ENCODE peak calls at places on chromosome 22, in six cellular contexts. U is GM23248; Q is NCI-H1417; T is activated T-cell treated with anti-CD3 and anti-CD28 coated beads for 1 hour; J is dermis microvascular lymphatic vessel endothelial cell; H is activated T-helper 1 cell treated with anti-CD3 and anti-CD28 coated beads, Interleukin-12 subunit alpha, Interleukin-12 subunit beta, Interleukin-2, Interleukin-4 antibody, amounts not matched to agents 30 ng/mL and 10 ng/mL and 1 ng/mL, durations not matched to agents 14 hours and 24 hours and 36 hours. O is an unnamed sample.

GRCh38 chr22:47067331-47067890 is 305.0 kb downstream of the TBC1D22A start:
- DNase-seq in U (no peak), Q (no peak), T (no peak), J (no peak), H (no peak), O (no peak)

GRCh38 chr22:49202226-49202625 is 625.4 kb downstream of the BRD1 start:
- DNase-seq in U (no peak), Q (no peak), T (no peak), J (no peak), H (no peak), O (no peak)

GRCh38 chr22:23110922-23111527 is 30.8 kb downstream of the RSPH14 start:
- DNase-seq in U (no peak), Q (peak), T (no peak), J (no peak), H (no peak), O (peak)

GRCh38 chr22:19169002-19169946 is 9.3 kb downstream of the SLC25A1 start:
- DNase-seq in U (peak), Q (no peak), T (no peak), J (no peak), H (no peak), O (no peak)

GRCh38 chr22:25567305-25567704 is 2.8 kb downstream of the GRK3 start:
- DNase-seq in U (no peak), Q (no peak), T (no peak), J (no peak), H (no peak), O (no peak)

GRCh38 chr22:37088108-37088605 is 21.4 kb downstream of the TMPRSS6 start:
- DNase-seq in U (peak), Q (no peak), T (no peak), J (no peak), H (no peak), O (no peak)

GRCh38 chr22:36946436-36947158 is 33.2 kb downstream of the CSF2RB start:
- DNase-seq in U (peak), Q (no peak), T (no peak), J (peak), H (no peak), O (no peak)

GRCh38 chr22:46107089-46107664 is 43.1 kb upstream of the PPARA start:
- DNase-seq in U (peak), Q (peak), T (no peak), J (no peak), H (no peak), O (peak)

GRCh38 chr22:24486501-24486921 is 8.6 kb upstream of the UPB1 start:
- DNase-seq in U (peak), Q (no peak), T (no peak), J (peak), H (peak), O (no peak)